ENCODE peak calls at places on chromosome 21, in six cellular contexts. L, X, R, E, J and T are unnamed samples.

GRCh38 chr21:35585878-35586277 is 474.4 kb downstream of the SETD4 start:
- DNase-seq in X (no peak), E (peak; percentile 34), J (no peak), L (no peak), R (no peak), T (no peak)

GRCh38 chr21:39849014-39849655 is 18.1 kb upstream of the PCP4 start:
- DNase-seq in E (no peak), J (peak; percentile 40), L (no peak), R (no peak), X (no peak), T (no peak)

GRCh38 chr21:35284199-35284598 is 235.1 kb upstream of the RUNX1 start:
- DNase-seq in E (no peak), X (no peak), L (no peak), R (no peak), J (no peak), T (no peak)

GRCh38 chr21:37871121-37871862 is 45.0 kb downstream of the KCNJ6 start:
- DNase-seq in R (no peak), J (no peak), E (no peak), L (peak; percentile 91), X (no peak), T (no peak)

GRCh38 chr21:38244885-38245869 is 11.6 kb upstream of the KCNJ15 start:
- DNase-seq in L (peak; percentile 98), E (no peak), R (no peak), J (no peak), X (no peak), T (peak; percentile 26)

GRCh38 chr21:39125752-39126485 is 57.3 kb downstream of the PSMG1 start:
- DNase-seq in R (no peak), E (peak; percentile 65), X (peak; percentile 78), J (peak; percentile 83), L (peak; percentile 78), T (no peak)

GRCh38 chr21:43929217-43929971 is 64.4 kb downstream of the AGPAT3 start:
- DNase-seq in L (no peak), X (no peak), R (peak; percentile 62), E (no peak), J (no peak), T (no peak)

GRCh38 chr21:14551741-14552140 is 5.6 kb upstream of the SAMSN1 start:
- DNase-seq in E (no peak), R (no peak), L (no peak), X (no peak), J (no peak), T (no peak)

GRCh38 chr21:38945536-38946245 is 140.0 kb downstream of the ETS2 start:
- DNase-seq in R (no peak), J (no peak), E (no peak), L (peak; percentile 58), X (peak; percentile 90), T (no peak)

GRCh38 chr21:39094847-39095525 is 88.3 kb downstream of the PSMG1 start:
- DNase-seq in J (peak; percentile 81), R (no peak), E (peak; percentile 5), X (no peak), L (peak; percentile 93), T (no peak)

GRCh38 chr21:15842565-15842880 is 112.7 kb downstream of the USP25 start:
- DNase-seq in X (no peak), E (no peak), J (no peak), L (no peak), R (no peak), T (no peak)

GRCh38 chr21:38958940-38959685 is 153.4 kb downstream of the ETS2 start:
- DNase-seq in X (no peak), J (peak; percentile 71), L (peak; percentile 74), R (no peak), E (no peak), T (no peak)

GRCh38 chr21:35244514-35244913 is 195.4 kb upstream of the RUNX1 start:
- DNase-seq in E (no peak), L (peak; percentile 77), X (no peak), J (no peak), R (no peak), T (no peak)

GRCh38 chr21:17612565-17613241 is at the start of gene BTG3:
- DNase-seq in E (peak; percentile 89), J (peak; percentile 93), L (peak; percentile 76), X (peak; percentile 93), R (peak; percentile 88), T (peak; percentile 64)

GRCh38 chr21:17611414-17612022 is 1.2 kb downstream of the BTG3 start:
- DNase-seq in R (peak; percentile 56), X (peak; percentile 79), J (peak; percentile 94), E (peak; percentile 90), L (peak; percentile 94), T (peak; percentile 54)

GRCh38 chr21:17613242-17613676 is 558 bp upstream of the BTG3 start:
- DNase-seq in R (peak; percentile 58), J (peak; percentile 42), E (peak; percentile 21), X (no peak), L (no peak), T (no peak)

GRCh38 chr21:17610862-17611261 is 1.8 kb downstream of the BTG3 start:
- DNase-seq in X (no peak), E (peak; percentile 7), L (peak; percentile 11), R (no peak), J (peak; percentile 36), T (no peak)

GRCh38 chr21:17612023-17612564 is 607 bp downstream of the BTG3 start:
- DNase-seq in J (peak; percentile 63), E (peak; percentile 41), R (peak; percentile 73), L (peak; percentile 59), X (no peak), T (peak; percentile 5)
- H3K27ac ChIP-seq in J (peak overlapping the region; percentile 95), E (peak overlapping the region; percentile 95), R (peak overlapping the region; percentile 69), L (peak overlapping the region; percentile 70), X (no peak overlapping the region), T (peak overlapping the region; percentile 58)

GRCh38 chr21:32093758-32094463 is 184.9 kb downstream of the MIS18A start:
- DNase-seq in E (no peak), L (no peak), R (no peak), J (no peak), X (no peak), T (no peak)

GRCh38 chr21:32094792-32095191 is 184.1 kb downstream of the MIS18A start:
- DNase-seq in X (no peak), E (peak; percentile 28), J (no peak), R (no peak), L (peak; percentile 46), T (no peak)

GRCh38 chr21:32099812-32100416 is 178.9 kb downstream of the MIS18A start:
- DNase-seq in R (no peak), L (peak; percentile 24), X (peak; percentile 45), J (peak; percentile 17), E (no peak), T (no peak)

GRCh38 chr21:32101206-32101763 is 177.6 kb downstream of the MIS18A start:
- DNase-seq in R (no peak), L (no peak), E (no peak), X (no peak), J (no peak), T (no peak)

DNA sequence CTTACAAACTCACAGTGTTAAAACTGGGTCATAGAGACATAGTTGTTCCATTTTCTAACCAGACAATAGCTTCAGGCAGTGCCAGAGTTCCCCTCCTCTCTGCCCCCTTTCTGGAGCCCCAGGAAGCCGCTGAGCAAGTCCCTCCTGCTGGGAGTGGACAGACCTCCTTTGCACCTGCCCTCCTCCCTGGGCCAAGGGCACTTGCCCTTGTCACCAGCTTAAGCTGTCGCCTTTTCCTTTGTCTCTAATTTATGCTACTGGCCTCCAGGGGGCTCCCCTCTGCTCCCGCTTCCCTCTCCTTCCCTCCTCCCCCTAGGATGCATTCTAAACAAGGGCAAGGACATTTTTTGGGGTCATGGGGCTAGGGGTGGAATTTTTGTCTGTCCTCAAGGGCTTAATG is 182.4 kb downstream of the MIS18A start:
- DNase-seq in R (no peak), J (no peak), X (peak; percentile 62), L (no peak), E (peak; percentile 30), T (no peak)
- TF ChIP-seq CTCF in R (no peak), J (peak; percentile 15), X (peak; percentile 69), L (peak; percentile 26), E (peak; percentile 59), T (no peak)

GRCh38 chr21:36697473-36698159 is 1.3 kb upstream of the SIM2 start:
- DNase-seq in L (no peak), J (no peak), X (peak; percentile 75), E (no peak), R (peak; percentile 50), T (no peak)

GRCh38 chr21:36699546-36700294 is 805 bp downstream of the SIM2 start:
- DNase-seq in E (no peak), R (peak; percentile 56), L (no peak), J (no peak), X (peak; percentile 49), T (no peak)

GRCh38 chr21:36696640-36697472 is 2.1 kb upstream of the SIM2 start:
- DNase-seq in J (no peak), L (peak; percentile 6), X (peak; percentile 58), R (peak; percentile 60), E (no peak), T (no peak)

GRCh38 chr21:36699026-36699545 is at the start of gene SIM2:
- DNase-seq in R (peak; percentile 77), J (no peak), E (peak; percentile 64), L (peak; percentile 52), X (peak; percentile 83), T (no peak)

GRCh38 chr21:36698160-36699025 is 522 bp upstream of the SIM2 start:
- DNase-seq in J (no peak), R (peak; percentile 73), E (no peak), X (peak; percentile 69), L (peak; percentile 15), T (no peak)
- H3K27me3 ChIP-seq in J (peaks cover 98% of the 10 kb centered on the region), R (peaks cover 40% of the 10 kb centered on the region), E (peaks cover 6% of the 10 kb centered on the region), X (peaks cover 100% of the 10 kb centered on the region), L (peaks cover 94% of the 10 kb centered on the region), T (peaks cover 92% of the 10 kb centered on the region)

DNA sequence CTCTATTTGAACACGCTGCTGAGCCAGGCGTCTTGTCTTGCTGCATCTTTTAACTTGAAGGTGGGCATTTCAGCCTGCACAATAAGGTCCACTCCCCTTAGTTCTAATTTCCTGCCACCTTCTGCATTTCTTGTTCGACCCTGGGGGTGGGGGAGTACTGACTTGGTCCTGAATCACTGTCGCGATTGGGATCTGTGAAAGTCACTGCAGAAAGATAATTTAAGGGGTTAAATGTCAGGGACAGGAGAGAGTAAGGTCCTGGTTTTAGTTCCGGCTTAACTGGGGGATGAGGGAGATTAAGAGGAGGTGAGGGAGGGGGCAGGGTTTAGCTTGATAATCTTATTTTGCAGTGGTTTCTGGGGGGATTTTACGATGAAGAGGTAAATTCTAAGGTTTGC is 128.1 kb downstream of the MRPS6 start:
- DNase-seq in L (no peak), E (no peak), J (no peak), R (no peak), X (no peak), T (no peak)
- H3K27ac ChIP-seq in L (no peak overlapping the region), E (no peak overlapping the region), J (peak overlapping the region; percentile 93), R (peak overlapping the region; percentile 50), X (peak overlapping the region; percentile 54), T (no peak overlapping the region)

GRCh38 chr21:25560151-25560783 is 47.0 kb downstream of the MRPL39 start:
- DNase-seq in L (no peak), J (no peak), R (no peak), E (peak; percentile 58), X (no peak), T (no peak)

GRCh38 chr21:25563399-25564116 is 43.7 kb downstream of the MRPL39 start:
- DNase-seq in J (no peak), L (no peak), E (no peak), R (no peak), X (no peak), T (no peak)

GRCh38 chr21:25562660-25563059 is 44.6 kb downstream of the MRPL39 start:
- DNase-seq in R (no peak), E (no peak), X (no peak), L (no peak), J (no peak), T (no peak)

GRCh38 chr21:25564349-25564948 is 42.8 kb downstream of the MRPL39 start:
- DNase-seq in L (no peak), J (no peak), E (no peak), R (no peak), X (no peak), T (no peak)

GRCh38 chr21:25561668-25562641 is 45.3 kb downstream of the MRPL39 start:
- DNase-seq in L (peak; percentile 82), E (no peak), R (peak; percentile 76), X (peak; percentile 69), J (peak; percentile 82), T (peak; percentile 40)
- TF ChIP-seq CTCF in L (peak; percentile 37), E (no peak), R (no peak), X (peak; percentile 36), J (peak; percentile 41), T (no peak)